ENCODE peak calls at places on chromosome 19, in ten cellular contexts. One of them, this sample, is unnamed. For H3K36me3, the result is how much of the 10 kb centered on the place peaks cover.

GRCh38 chr19:10286803-10287737 is at the start of gene ICAM4:
- DNase-seq in hepatocyte: peak
- DNase-seq in Peyer's patch: no peak
- DNase-seq in heart left ventricle: peak
- DNase-seq in PC-3: no peak
- DNase-seq in upper lobe of right lung: peak
- DNase-seq in endodermal cell: peak
- DNase-seq in stomach: peak
- DNase-seq in breast epithelium: no peak
- DNase-seq in brain microvascular endothelial cell: no peak
- DNase-seq in this sample: no peak

GRCh38 chr19:18990128-18990708 is 43.1 kb downstream of the SUGP2 start:
- DNase-seq in hepatocyte: no peak
- DNase-seq in Peyer's patch: no peak
- DNase-seq in heart left ventricle: no peak
- DNase-seq in PC-3: no peak
- DNase-seq in upper lobe of right lung: no peak
- DNase-seq in endodermal cell: no peak
- DNase-seq in stomach: no peak
- DNase-seq in breast epithelium: no peak
- DNase-seq in brain microvascular endothelial cell: no peak
- DNase-seq in this sample: no peak

GRCh38 chr19:10315335-10316214 is at the start of gene FDX2:
- DNase-seq in hepatocyte: peak
- DNase-seq in Peyer's patch: peak
- DNase-seq in heart left ventricle: peak
- DNase-seq in PC-3: peak
- DNase-seq in upper lobe of right lung: peak
- DNase-seq in endodermal cell: peak
- DNase-seq in stomach: peak
- DNase-seq in breast epithelium: peak
- DNase-seq in brain microvascular endothelial cell: peak
- DNase-seq in this sample: peak

GRCh38 chr19:6677924-6678689 is 8.1 kb upstream of the TNFSF14 start:
- DNase-seq in hepatocyte: peak
- DNase-seq in Peyer's patch: peak
- DNase-seq in heart left ventricle: no peak
- DNase-seq in PC-3: no peak
- DNase-seq in upper lobe of right lung: no peak
- DNase-seq in endodermal cell: peak
- DNase-seq in stomach: no peak
- DNase-seq in breast epithelium: no peak
- DNase-seq in brain microvascular endothelial cell: no peak
- DNase-seq in this sample: no peak

GRCh38 chr19:17841810-17842662 is 5.7 kb downstream of the JAK3 start:
- DNase-seq in hepatocyte: peak
- DNase-seq in Peyer's patch: peak
- DNase-seq in heart left ventricle: peak
- DNase-seq in PC-3: peak
- DNase-seq in upper lobe of right lung: peak
- DNase-seq in endodermal cell: peak
- DNase-seq in stomach: peak
- DNase-seq in breast epithelium: no peak
- DNase-seq in brain microvascular endothelial cell: peak
- DNase-seq in this sample: peak

GRCh38 chr19:50843205-50843604 is 9.8 kb upstream of the KLK15 start:
- DNase-seq in hepatocyte: no peak
- DNase-seq in Peyer's patch: no peak
- DNase-seq in heart left ventricle: no peak
- DNase-seq in PC-3: no peak
- DNase-seq in upper lobe of right lung: no peak
- DNase-seq in endodermal cell: no peak
- DNase-seq in stomach: no peak
- DNase-seq in breast epithelium: no peak
- DNase-seq in brain microvascular endothelial cell: no peak
- DNase-seq in this sample: no peak

GRCh38 chr19:43586346-43586745 is 9.6 kb downstream of the IRGQ start:
- DNase-seq in hepatocyte: no peak
- DNase-seq in Peyer's patch: no peak
- DNase-seq in heart left ventricle: no peak
- DNase-seq in PC-3: no peak
- DNase-seq in upper lobe of right lung: no peak
- DNase-seq in endodermal cell: no peak
- DNase-seq in stomach: no peak
- DNase-seq in breast epithelium: no peak
- DNase-seq in brain microvascular endothelial cell: no peak
- DNase-seq in this sample: no peak

GRCh38 chr19:3125900-3126524 is 9.8 kb upstream of the GNA15 start:
- DNase-seq in hepatocyte: peak
- DNase-seq in Peyer's patch: peak
- DNase-seq in heart left ventricle: peak
- DNase-seq in PC-3: peak
- DNase-seq in upper lobe of right lung: peak
- DNase-seq in endodermal cell: peak
- DNase-seq in stomach: peak
- DNase-seq in breast epithelium: no peak
- DNase-seq in brain microvascular endothelial cell: peak
- DNase-seq in this sample: peak

GRCh38 chr19:6091771-6092291 is 18.5 kb downstream of the RFX2 start:
- DNase-seq in hepatocyte: peak
- DNase-seq in Peyer's patch: no peak
- DNase-seq in heart left ventricle: no peak
- DNase-seq in PC-3: no peak
- DNase-seq in upper lobe of right lung: no peak
- DNase-seq in endodermal cell: no peak
- DNase-seq in stomach: no peak
- DNase-seq in breast epithelium: no peak
- DNase-seq in brain microvascular endothelial cell: no peak
- DNase-seq in this sample: no peak

GRCh38 chr19:7575426-7576040 is 20.1 kb upstream of the CAMSAP3 start:
- DNase-seq in hepatocyte: no peak
- DNase-seq in Peyer's patch: no peak
- DNase-seq in heart left ventricle: no peak
- DNase-seq in PC-3: peak
- DNase-seq in upper lobe of right lung: no peak
- DNase-seq in endodermal cell: no peak
- DNase-seq in stomach: no peak
- DNase-seq in breast epithelium: no peak
- DNase-seq in brain microvascular endothelial cell: peak
- DNase-seq in this sample: no peak

GRCh38 chr19:10501971-10502523 is 1.1 kb downstream of the KEAP1 start:
- DNase-seq in hepatocyte: peak
- DNase-seq in Peyer's patch: peak
- DNase-seq in heart left ventricle: peak
- DNase-seq in PC-3: peak
- DNase-seq in upper lobe of right lung: peak
- DNase-seq in endodermal cell: peak
- DNase-seq in stomach: peak
- DNase-seq in breast epithelium: peak
- DNase-seq in brain microvascular endothelial cell: peak
- DNase-seq in this sample: peak

GRCh38 chr19:5335101-5335500 is 5.5 kb downstream of the PTPRS start:
- DNase-seq in hepatocyte: no peak
- DNase-seq in Peyer's patch: no peak
- DNase-seq in heart left ventricle: no peak
- DNase-seq in PC-3: no peak
- DNase-seq in upper lobe of right lung: no peak
- DNase-seq in endodermal cell: no peak
- DNase-seq in stomach: no peak
- DNase-seq in breast epithelium: no peak
- DNase-seq in brain microvascular endothelial cell: no peak
- DNase-seq in this sample: no peak

GRCh38 chr19:648305-648704 is 8.6 kb downstream of the FGF22 start:
- DNase-seq in hepatocyte: no peak
- DNase-seq in Peyer's patch: no peak
- DNase-seq in heart left ventricle: no peak
- DNase-seq in PC-3: no peak
- DNase-seq in upper lobe of right lung: no peak
- DNase-seq in endodermal cell: no peak
- DNase-seq in stomach: no peak
- DNase-seq in breast epithelium: no peak
- DNase-seq in brain microvascular endothelial cell: no peak
- DNase-seq in this sample: no peak

GRCh38 chr19:3479177-3479818 is 1.0 kb downstream of the SMIM24 start:
- DNase-seq in hepatocyte: peak
- DNase-seq in Peyer's patch: no peak
- DNase-seq in heart left ventricle: no peak
- DNase-seq in PC-3: peak
- DNase-seq in upper lobe of right lung: no peak
- DNase-seq in endodermal cell: peak
- DNase-seq in stomach: peak
- DNase-seq in breast epithelium: no peak
- DNase-seq in brain microvascular endothelial cell: no peak
- DNase-seq in this sample: peak

DNA sequence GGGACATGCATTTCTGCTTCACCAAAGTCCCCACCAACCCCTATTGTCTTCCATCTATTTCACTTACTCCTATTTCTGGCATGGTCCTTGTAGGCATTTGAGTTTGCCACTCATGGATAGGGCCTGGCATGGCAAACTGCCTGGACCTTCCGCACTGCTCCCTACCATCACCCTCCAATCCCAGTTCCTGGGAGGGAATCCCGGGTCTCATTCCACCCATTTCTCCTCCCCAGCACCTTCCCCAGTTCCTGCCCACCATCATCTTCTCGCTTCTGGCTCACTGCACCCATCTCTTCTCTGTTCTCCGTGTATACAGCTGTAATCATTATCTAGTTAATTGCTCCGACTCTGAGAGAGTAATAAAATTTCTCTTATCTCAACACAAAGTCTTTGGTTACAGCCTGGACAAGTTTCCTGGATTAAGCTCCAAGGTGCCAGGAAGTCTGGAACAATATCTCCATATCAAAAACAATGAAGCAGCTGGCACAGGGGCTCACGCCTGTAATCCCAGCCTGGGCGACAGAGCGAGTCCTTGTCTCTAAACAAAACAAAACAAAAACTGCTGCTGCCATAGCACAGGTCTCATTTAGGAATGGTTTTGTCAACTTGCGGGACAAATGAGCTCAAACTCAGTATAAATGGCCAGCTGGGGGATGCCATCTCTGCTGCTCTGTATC is 17.0 kb upstream of the COX7A1 start:
- DNase-seq in hepatocyte: peak
- DNase-seq in Peyer's patch: peak
- DNase-seq in heart left ventricle: no peak
- DNase-seq in PC-3: no peak
- DNase-seq in upper lobe of right lung: no peak
- DNase-seq in endodermal cell: no peak
- DNase-seq in stomach: peak
- DNase-seq in breast epithelium: no peak
- DNase-seq in brain microvascular endothelial cell: no peak
- DNase-seq in this sample: peak
- H3K27ac ChIP-seq in hepatocyte: peak
- H3K27ac ChIP-seq in Peyer's patch: peak
- H3K27ac ChIP-seq in heart left ventricle: peak
- H3K27ac ChIP-seq in PC-3: no peak
- H3K27ac ChIP-seq in upper lobe of right lung: peak
- H3K27ac ChIP-seq in endodermal cell: no peak
- H3K27ac ChIP-seq in stomach: peak
- H3K27ac ChIP-seq in breast epithelium: peak
- H3K27ac ChIP-seq in brain microvascular endothelial cell: no peak
- H3K27ac ChIP-seq in this sample: peak

GRCh38 chr19:41405776-41406175 is 8.2 kb downstream of the BCKDHA start:
- DNase-seq in hepatocyte: no peak
- DNase-seq in Peyer's patch: no peak
- DNase-seq in heart left ventricle: no peak
- DNase-seq in PC-3: no peak
- DNase-seq in upper lobe of right lung: no peak
- DNase-seq in endodermal cell: peak
- DNase-seq in stomach: no peak
- DNase-seq in breast epithelium: no peak
- DNase-seq in brain microvascular endothelial cell: no peak
- DNase-seq in this sample: no peak
- H3K36me3 ChIP-seq in hepatocyte: under half
- H3K36me3 ChIP-seq in Peyer's patch: under half
- H3K36me3 ChIP-seq in heart left ventricle: under half
- H3K36me3 ChIP-seq in PC-3: under half
- H3K36me3 ChIP-seq in upper lobe of right lung: under half
- H3K36me3 ChIP-seq in endodermal cell: under half
- H3K36me3 ChIP-seq in stomach: under half
- H3K36me3 ChIP-seq in breast epithelium: under half
- H3K36me3 ChIP-seq in brain microvascular endothelial cell: under half
- H3K36me3 ChIP-seq in this sample: under half

GRCh38 chr19:54096642-54097106 is 3.9 kb downstream of the OSCAR start:
- DNase-seq in hepatocyte: no peak
- DNase-seq in Peyer's patch: peak
- DNase-seq in heart left ventricle: peak
- DNase-seq in PC-3: peak
- DNase-seq in upper lobe of right lung: no peak
- DNase-seq in endodermal cell: peak
- DNase-seq in stomach: no peak
- DNase-seq in breast epithelium: no peak
- DNase-seq in brain microvascular endothelial cell: no peak
- DNase-seq in this sample: no peak
- TF ChIP-seq CTCF in hepatocyte: peak
- TF ChIP-seq CTCF in Peyer's patch: no peak
- TF ChIP-seq CTCF in heart left ventricle: no peak
- TF ChIP-seq CTCF in PC-3: peak
- TF ChIP-seq CTCF in upper lobe of right lung: no peak
- TF ChIP-seq CTCF in endodermal cell: no peak
- TF ChIP-seq CTCF in stomach: no peak
- TF ChIP-seq CTCF in breast epithelium: no peak
- TF ChIP-seq CTCF in brain microvascular endothelial cell: peak
- TF ChIP-seq CTCF in this sample: no peak

GRCh38 chr19:35379992-35380391 is 9.1 kb downstream of the GPR42 start:
- DNase-seq in hepatocyte: no peak
- DNase-seq in Peyer's patch: no peak
- DNase-seq in heart left ventricle: no peak
- DNase-seq in PC-3: no peak
- DNase-seq in upper lobe of right lung: no peak
- DNase-seq in endodermal cell: peak
- DNase-seq in stomach: peak
- DNase-seq in breast epithelium: no peak
- DNase-seq in brain microvascular endothelial cell: no peak
- DNase-seq in this sample: no peak

GRCh38 chr19:35378356-35378755 is 7.5 kb downstream of the GPR42 start:
- DNase-seq in hepatocyte: no peak
- DNase-seq in Peyer's patch: no peak
- DNase-seq in heart left ventricle: no peak
- DNase-seq in PC-3: no peak
- DNase-seq in upper lobe of right lung: peak
- DNase-seq in endodermal cell: no peak
- DNase-seq in stomach: no peak
- DNase-seq in breast epithelium: no peak
- DNase-seq in brain microvascular endothelial cell: no peak
- DNase-seq in this sample: no peak

GRCh38 chr19:35373492-35373891 is 2.6 kb downstream of the GPR42 start:
- DNase-seq in hepatocyte: no peak
- DNase-seq in Peyer's patch: no peak
- DNase-seq in heart left ventricle: no peak
- DNase-seq in PC-3: no peak
- DNase-seq in upper lobe of right lung: peak
- DNase-seq in endodermal cell: no peak
- DNase-seq in stomach: no peak
- DNase-seq in breast epithelium: no peak
- DNase-seq in brain microvascular endothelial cell: no peak
- DNase-seq in this sample: no peak

GRCh38 chr19:35377656-35378055 is 6.8 kb downstream of the GPR42 start:
- DNase-seq in hepatocyte: no peak
- DNase-seq in Peyer's patch: no peak
- DNase-seq in heart left ventricle: no peak
- DNase-seq in PC-3: no peak
- DNase-seq in upper lobe of right lung: no peak
- DNase-seq in endodermal cell: no peak
- DNase-seq in stomach: no peak
- DNase-seq in breast epithelium: no peak
- DNase-seq in brain microvascular endothelial cell: no peak
- DNase-seq in this sample: no peak

GRCh38 chr19:35375505-35376307 is 4.8 kb downstream of the GPR42 start:
- DNase-seq in hepatocyte: no peak
- DNase-seq in Peyer's patch: no peak
- DNase-seq in heart left ventricle: no peak
- DNase-seq in PC-3: no peak
- DNase-seq in upper lobe of right lung: peak
- DNase-seq in endodermal cell: no peak
- DNase-seq in stomach: no peak
- DNase-seq in breast epithelium: no peak
- DNase-seq in brain microvascular endothelial cell: no peak
- DNase-seq in this sample: no peak
- H3K27ac ChIP-seq in hepatocyte: no peak
- H3K27ac ChIP-seq in Peyer's patch: no peak
- H3K27ac ChIP-seq in heart left ventricle: no peak
- H3K27ac ChIP-seq in PC-3: no peak
- H3K27ac ChIP-seq in upper lobe of right lung: no peak
- H3K27ac ChIP-seq in endodermal cell: no peak
- H3K27ac ChIP-seq in stomach: no peak
- H3K27ac ChIP-seq in breast epithelium: no peak
- H3K27ac ChIP-seq in brain microvascular endothelial cell: no peak
- H3K27ac ChIP-seq in this sample: no peak